ENCODE peak calls at places on chromosomes 16 and 17, in four cellular contexts. W, A, R and O are unnamed samples.

GRCh38 chr16:68083861-68084503 is 1.2 kb upstream of the NFATC3 start:
- DNase-seq in A (no peak), R (no peak), W (no peak), O (no peak)

GRCh38 chr17:29215717-29216116 is 30.9 kb upstream of the CRYBA1 start:
- DNase-seq in A (no peak), R (no peak), W (no peak), O (no peak)

GRCh38 chr16:2147981-2148671 is at the start of gene RAB26:
- DNase-seq in A (peak), W (peak), R (peak), O (peak)

GRCh38 chr17:64306850-64307463 is 43.9 kb upstream of the TEX2 start:
- DNase-seq in A (peak), R (peak), W (peak), O (peak)

GRCh38 chr16:57925310-57925709 is 45.6 kb downstream of the CNGB1 start:
- DNase-seq in A (no peak), R (no peak), W (no peak), O (no peak)

GRCh38 chr16:58451945-58452401 is 48.0 kb upstream of the NDRG4 start:
- DNase-seq in A (no peak), R (no peak), W (no peak), O (no peak)

GRCh38 chr17:5241861-5242671 is 7.4 kb upstream of the SCIMP start:
- DNase-seq in W (no peak), R (peak), A (no peak), O (no peak)

GRCh38 chr17:2435852-2436251 is 35.0 kb upstream of the MNT start:
- DNase-seq in R (no peak), A (peak), W (no peak), O (no peak)

GRCh38 chr17:50640701-50641338 is 6.1 kb downstream of the ABCC3 start:
- DNase-seq in A (no peak), R (no peak), W (peak), O (no peak)

GRCh38 chr17:65514541-65514940 is 46.9 kb downstream of the AXIN2 start:
- DNase-seq in A (no peak), R (peak), W (no peak), O (no peak)